ENCODE peak calls at places on chromosomes 3 and 15, in eight cellular contexts. W is aorta; I is posterior cingulate gyrus; J is RPMI8226; C is NCI-H1092 treated with DMSO at 0.1 percent for 48 hours; S is heart left ventricle; M is CD8-positive, alpha-beta memory T cell; R is stimulated activated CD8-positive, alpha-beta memory T cell treated with anti-CD3 and anti-CD28 coated beads, Interleukin-7, amount 100 ng/mL, for 4 hours. B is an unnamed sample.

GRCh38 chr15:43229977-43230376 is 9.2 kb upstream of the EPB42 start:
- DNase-seq in C (no peak), R (no peak), J (no peak), S (no peak), M (no peak), I (no peak), W (no peak), B (no peak)

GRCh38 chr15:29270169-29270955 is 740 bp upstream of the NSMCE3 start:
- DNase-seq in I (no peak), W (no peak), C (peak), S (no peak), J (peak), R (no peak), M (peak), B (no peak)

GRCh38 chr3:135784557-135784956 is 181.0 kb upstream of the PPP2R3A start:
- DNase-seq in J (peak), C (no peak), M (no peak), R (no peak), I (no peak), W (no peak), S (no peak), B (no peak)

GRCh38 chr3:181630873-181631272 is 80.9 kb upstream of the SOX2 start:
- DNase-seq in W (no peak), I (no peak), M (no peak), R (no peak), S (no peak), C (no peak), J (no peak), B (no peak)

GRCh38 chr15:26166429-26166828 is 303.3 kb upstream of the ATP10A start:
- DNase-seq in R (no peak), W (no peak), I (no peak), S (no peak), M (no peak), J (peak), C (no peak), B (no peak)

GRCh38 chr3:71890356-71890931 is 105.5 kb upstream of the PROK2 start:
- DNase-seq in J (no peak), I (no peak), M (no peak), S (no peak), C (no peak), R (no peak), W (no peak), B (no peak)

GRCh38 chr15:41987925-41988275 is 15.5 kb upstream of the EHD4 start:
- DNase-seq in M (no peak), C (no peak), W (no peak), S (no peak), J (no peak), I (no peak), R (no peak), B (no peak)

GRCh38 chr15:66001042-66001441 is 131.8 kb downstream of the RAB11A start:
- DNase-seq in M (no peak), J (no peak), W (no peak), S (no peak), C (no peak), I (no peak), R (no peak), B (no peak)

GRCh38 chr3:94927175-94927574 is 864.3 kb downstream of the NSUN3 start:
- DNase-seq in W (no peak), J (no peak), R (no peak), S (no peak), C (no peak), M (no peak), I (no peak), B (no peak)

GRCh38 chr15:39744334-39745103 is 38.1 kb downstream of the FSIP1 start:
- DNase-seq in M (no peak), C (no peak), S (peak), R (no peak), W (no peak), J (no peak), I (no peak), B (no peak)

GRCh38 chr15:57297630-57298029 is 78.7 kb upstream of the CGNL1 start:
- DNase-seq in M (no peak), C (no peak), S (no peak), I (no peak), R (no peak), J (no peak), W (no peak), B (no peak)

GRCh38 chr3:152524198-152525140 is 255.7 kb downstream of the MBNL1 start:
- DNase-seq in C (peak), I (no peak), J (peak), R (no peak), M (no peak), S (no peak), W (no peak), B (peak)

GRCh38 chr3:53740946-53741345 is 105.3 kb downstream of the CHDH start:
- DNase-seq in C (no peak), R (no peak), S (no peak), W (no peak), I (no peak), J (no peak), M (no peak), B (no peak)

GRCh38 chr3:14539384-14540208 is 546 bp downstream of the GRIP2 start:
- DNase-seq in S (no peak), J (no peak), W (peak), C (no peak), R (no peak), M (no peak), I (peak), B (no peak)

GRCh38 chr15:62607643-62608042 is 434.9 kb upstream of the TPM1 start:
- DNase-seq in R (no peak), M (no peak), J (no peak), C (no peak), W (no peak), I (no peak), S (no peak), B (no peak)

GRCh38 chr3:154139996-154140436 is 18.8 kb downstream of the ARHGEF26 start:
- DNase-seq in I (no peak), M (no peak), C (no peak), J (no peak), S (no peak), W (no peak), R (no peak), B (no peak)

GRCh38 chr15:58117619-58118018 is 20.6 kb upstream of the AQP9 start:
- DNase-seq in J (no peak), C (no peak), I (no peak), W (no peak), R (no peak), S (no peak), M (no peak), B (no peak)

GRCh38 chr3:124514681-124515080 is 215.6 kb upstream of the UMPS start:
- DNase-seq in W (no peak), J (no peak), R (no peak), M (no peak), S (no peak), C (no peak), I (no peak), B (peak)

GRCh38 chr15:71048913-71049675 is 66.2 kb upstream of the THSD4 start:
- DNase-seq in J (no peak), C (no peak), S (no peak), M (no peak), W (no peak), R (no peak), I (no peak), B (peak)

GRCh38 chr3:187112934-187113793 is 26.1 kb downstream of the RPL39L start:
- DNase-seq in W (no peak), R (no peak), J (peak), S (no peak), M (no peak), I (no peak), C (peak), B (peak)

GRCh38 chr15:91593081-91593480 is 260.4 kb upstream of the SLCO3A1 start:
- DNase-seq in S (no peak), R (no peak), M (no peak), W (no peak), J (no peak), I (no peak), C (no peak), B (no peak)

GRCh38 chr3:154976072-154976983 is 103.8 kb upstream of the MME start:
- DNase-seq in J (no peak), W (no peak), R (no peak), C (no peak), I (no peak), S (no peak), M (no peak), B (no peak)

GRCh38 chr3:66303556-66303955 is 82.8 kb downstream of the SLC25A26 start:
- DNase-seq in R (peak), C (no peak), I (no peak), J (no peak), W (no peak), S (no peak), M (peak), B (no peak)

GRCh38 chr3:146590521-146590920 is 14.6 kb downstream of the PLSCR5 start:
- DNase-seq in W (no peak), S (no peak), J (no peak), I (no peak), C (no peak), M (no peak), R (no peak), B (no peak)

GRCh38 chr3:115272036-115272824 is 125.1 kb upstream of the ZBTB20 start:
- DNase-seq in M (no peak), I (peak), J (no peak), S (no peak), C (peak), W (no peak), R (no peak), B (peak)

GRCh38 chr15:57382222-57382621 is 5.9 kb downstream of the CGNL1 start:
- DNase-seq in W (no peak), M (no peak), S (no peak), J (peak), R (no peak), C (no peak), I (no peak), B (no peak)